ENCODE peak calls at places on chromosome 1, in nine cellular contexts. T, L, A, K, Y, N, J, B and P are unnamed samples.

GRCh38 chr1:64537942-64538341 is 68.0 kb downstream of the CACHD1 start:
- DNase-seq in J (no peak), Y (no peak), T (no peak), B (no peak), A (no peak), N (no peak), K (no peak), L (no peak), P (no peak)

GRCh38 chr1:111131693-111132092 is 8.2 kb downstream of the DRAM2 start:
- DNase-seq in L (no peak), A (no peak), Y (no peak), K (no peak), B (no peak), J (no peak), N (no peak), T (no peak), P (no peak)

GRCh38 chr1:63662846-63663245 is 69.6 kb downstream of the PGM1 start:
- DNase-seq in T (peak; percentile 64), N (no peak), J (no peak), Y (peak; percentile 20), L (peak; percentile 98), K (no peak), A (no peak), B (peak; percentile 84), P (no peak)

GRCh38 chr1:3611170-3612019 is at the start of gene MEGF6:
- DNase-seq in B (peak; percentile 92), J (no peak), Y (no peak), N (peak; percentile 73), T (peak; percentile 8), L (peak; percentile 75), K (peak; percentile 92), A (peak; percentile 39), P (peak; percentile 53)

GRCh38 chr1:41631971-41632370 is 147.5 kb upstream of the EDN2 start:
- DNase-seq in T (peak; percentile 80), N (no peak), J (peak; percentile 57), K (no peak), L (peak; percentile 63), B (peak; percentile 30), Y (peak; percentile 57), A (no peak), P (no peak)

GRCh38 chr1:19166066-19166465 is 44.0 kb downstream of the UBR4 start:
- DNase-seq in B (no peak), A (no peak), T (no peak), N (no peak), L (no peak), J (no peak), K (no peak), Y (no peak), P (no peak)

GRCh38 chr1:7470904-7471638 is 300.0 kb upstream of the VAMP3 start:
- DNase-seq in K (peak; percentile 94), B (peak; percentile 98), T (peak; percentile 99), N (peak; percentile 64), A (peak; percentile 59), J (peak; percentile 98), L (peak; percentile 95), Y (peak; percentile 98), P (no peak)

GRCh38 chr1:188463919-188464318 is 1635.2 kb downstream of the PLA2G4A start:
- DNase-seq in A (no peak), Y (peak; percentile 10), B (no peak), L (peak; percentile 37), T (peak; percentile 23), N (no peak), K (no peak), J (no peak), P (no peak)

GRCh38 chr1:46810596-46810995 is 11.8 kb downstream of the CYP4B1 start:
- DNase-seq in L (no peak), K (no peak), A (no peak), Y (no peak), B (no peak), N (no peak), T (no peak), J (no peak), P (no peak)

GRCh38 chr1:9596419-9597123 is 7.9 kb downstream of the TMEM201 start:
- DNase-seq in B (no peak), J (no peak), L (no peak), Y (peak; percentile 60), A (no peak), K (peak; percentile 65), N (peak; percentile 43), T (no peak), P (no peak)

DNA sequence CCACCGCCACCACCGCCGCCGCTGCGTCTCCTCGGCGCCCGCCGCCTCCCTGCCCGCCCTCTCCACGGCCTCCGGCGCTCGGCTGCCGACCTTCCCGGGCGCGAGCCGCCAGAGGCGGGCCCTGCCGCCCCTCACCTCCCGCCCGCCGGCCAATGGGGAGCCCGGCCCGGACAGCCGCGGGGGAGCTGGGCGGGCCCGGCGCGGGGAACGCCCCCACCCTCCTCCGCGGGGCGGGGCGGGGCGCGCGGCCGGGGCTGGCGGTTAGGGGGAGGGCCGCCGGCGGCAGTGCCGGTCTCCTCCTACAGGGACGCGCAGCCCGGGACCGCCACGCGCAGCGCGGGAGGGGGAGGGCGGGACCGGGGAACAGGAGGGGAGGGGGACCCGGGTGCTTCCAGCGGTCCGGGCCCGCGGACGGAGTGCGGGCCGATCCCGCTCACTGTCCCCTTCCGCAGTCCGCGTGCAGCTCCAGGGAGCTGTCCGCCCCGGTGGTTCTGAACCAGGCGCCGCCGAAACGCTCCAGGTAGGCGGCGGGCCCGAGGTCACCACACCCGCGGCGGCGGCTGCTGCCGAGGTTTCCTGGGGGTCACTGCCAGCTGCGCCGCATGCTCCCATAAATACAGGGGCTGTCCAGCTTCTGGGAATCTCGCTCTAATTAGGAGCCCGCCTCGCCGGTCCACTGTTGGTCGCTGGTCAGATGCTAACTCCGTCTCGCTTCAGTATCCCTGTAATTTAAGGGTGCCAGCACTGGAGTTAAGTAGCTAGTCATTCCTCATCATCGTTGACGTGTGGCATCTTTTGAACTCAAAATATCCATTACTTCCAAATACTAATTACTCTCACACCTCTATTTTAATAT is at the start of gene PGBD5:
- DNase-seq in T (peak; percentile 46), B (peak; percentile 68), Y (peak; percentile 48), K (peak; percentile 89), J (peak; percentile 47), N (peak; percentile 72), L (peak; percentile 80), A (peak; percentile 22), P (peak; percentile 3)
- H3K4me3 ChIP-seq in T (peak within 1 kb of the TSS; percentile 39), B (peak within 1 kb of the TSS; percentile 35), Y (peak within 1 kb of the TSS; percentile 50), K (peak within 1 kb of the TSS; percentile 73), J (peak within 1 kb of the TSS; percentile 51), N (peak within 1 kb of the TSS; percentile 14), L (peak within 1 kb of the TSS; percentile 52), A (peak within 1 kb of the TSS; percentile 76), P (no peak within 1 kb of the TSS)

GRCh38 chr1:95002657-95003432 is 69.9 kb downstream of the ALG14 start:
- DNase-seq in L (no peak), N (no peak), Y (peak; percentile 45), T (peak; percentile 39), A (no peak), K (no peak), B (peak; percentile 64), J (peak; percentile 38), P (no peak)

GRCh38 chr1:94999456-95000131 is 72.7 kb upstream of the CNN3 start:
- DNase-seq in L (no peak), J (no peak), T (no peak), B (no peak), Y (no peak), K (no peak), A (no peak), N (no peak), P (no peak)

GRCh38 chr1:95003433-95003738 is 69.4 kb downstream of the ALG14 start:
- DNase-seq in A (no peak), J (no peak), K (no peak), L (no peak), Y (peak; percentile 37), N (no peak), T (peak; percentile 52), B (peak; percentile 69), P (no peak)

GRCh38 chr1:95004013-95004412 is 68.7 kb downstream of the ALG14 start:
- DNase-seq in K (no peak), N (no peak), T (no peak), B (no peak), L (no peak), Y (no peak), A (no peak), J (no peak), P (no peak)

GRCh38 chr1:95002167-95002566 is 70.6 kb downstream of the ALG14 start:
- DNase-seq in A (no peak), K (no peak), N (no peak), T (no peak), L (no peak), Y (no peak), J (no peak), B (no peak), P (no peak)
- H3K4me3 ChIP-seq in A (no peak overlapping the region), K (no peak overlapping the region), N (no peak overlapping the region), T (no peak overlapping the region), L (no peak overlapping the region), Y (no peak overlapping the region), J (no peak overlapping the region), B (no peak overlapping the region), P (no peak overlapping the region)

DNA sequence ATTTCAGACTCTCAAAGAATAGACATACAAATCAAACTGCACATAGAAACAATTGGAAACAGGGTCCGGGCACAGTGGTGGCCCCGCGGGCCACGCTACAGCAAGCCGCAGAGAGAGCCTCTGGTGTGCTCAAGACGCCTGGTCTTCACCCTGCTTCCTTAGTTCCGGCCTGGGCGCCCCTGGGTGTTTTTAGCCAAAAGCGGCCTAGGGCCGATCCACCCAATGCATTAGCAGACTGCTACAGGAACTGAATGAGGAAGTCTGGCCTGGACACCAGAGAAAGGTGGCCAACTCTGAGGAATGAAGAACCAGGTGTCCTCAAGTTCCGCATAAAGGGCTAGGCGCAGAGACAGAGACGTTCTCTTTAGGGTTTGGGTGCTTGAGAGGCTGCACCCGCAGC is 1.7 kb downstream of the PRRX1 start:
- DNase-seq in B (no peak), Y (no peak), L (no peak), T (no peak), A (no peak), J (peak; percentile 50), K (peak; percentile 80), N (no peak), P (no peak)
- H3K4me3 ChIP-seq in B (no peak overlapping the region), Y (peak overlapping the region; percentile 100), L (no peak overlapping the region), T (peak overlapping the region; percentile 88), A (peak overlapping the region; percentile 96), J (peak overlapping the region; percentile 93), K (peak overlapping the region; percentile 91), N (no peak overlapping the region), P (no peak overlapping the region)

DNA sequence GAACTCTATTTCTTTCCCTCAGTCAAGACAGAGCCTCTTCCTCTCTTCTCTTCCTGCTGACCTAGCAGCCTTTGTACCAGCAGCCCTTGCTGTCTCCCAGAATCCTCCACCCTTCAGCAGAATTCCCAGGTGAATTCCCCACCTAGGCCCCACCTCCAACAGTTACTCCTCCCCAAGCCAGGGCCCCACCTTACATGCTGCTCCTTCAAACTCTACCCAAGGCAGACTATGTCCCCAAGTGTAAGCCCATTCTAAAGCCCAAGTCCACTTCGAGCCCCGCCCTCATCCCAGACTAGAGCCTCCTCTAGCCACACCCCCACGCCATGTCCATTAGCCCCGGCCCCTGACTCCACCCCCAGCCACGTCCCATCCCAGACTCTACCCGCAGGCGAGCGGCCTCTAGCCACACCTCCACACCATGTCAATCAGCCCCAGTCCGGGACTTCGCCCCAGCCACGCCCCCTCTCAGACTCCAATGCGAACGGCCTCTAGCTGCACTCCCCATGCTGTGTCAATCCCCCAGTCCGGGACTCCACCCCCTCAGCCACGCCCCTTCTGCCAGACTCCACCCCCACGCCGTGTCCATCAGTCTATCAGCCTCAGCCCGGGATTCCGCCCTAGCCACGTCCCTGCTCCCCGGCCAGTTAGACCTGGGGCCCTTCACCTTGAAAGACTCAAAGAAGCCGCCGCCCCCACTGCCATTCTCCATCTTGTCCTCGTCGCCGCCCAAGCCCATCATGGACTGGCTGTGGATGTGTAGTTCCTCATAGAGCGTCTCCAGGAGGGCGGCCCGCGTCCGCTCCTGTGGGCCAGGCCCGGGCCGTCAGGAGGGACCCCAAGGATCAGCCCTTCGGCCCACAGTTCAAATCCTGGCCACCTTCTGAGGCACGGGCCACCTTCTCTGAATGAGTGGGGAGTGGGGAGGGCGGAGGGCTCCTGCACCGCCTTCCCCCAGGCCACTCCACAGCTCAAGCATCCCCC is 61.3 kb downstream of the RAP1GAP start:
- DNase-seq in A (no peak), T (peak; percentile 58), N (peak; percentile 97), J (peak; percentile 36), L (peak; percentile 66), K (peak; percentile 89), B (peak; percentile 38), Y (peak; percentile 61), P (no peak)
- H3K4me3 ChIP-seq in A (no peak overlapping the region), T (no peak overlapping the region), N (no peak overlapping the region), J (no peak overlapping the region), L (no peak overlapping the region), K (no peak overlapping the region), B (no peak overlapping the region), Y (no peak overlapping the region), P (no peak overlapping the region)